ENCODE peak calls at places on chromosomes 1 and 21, in six cellular contexts. O is GM12878, T is K562, F is HCT116, W is H1, Q is HepG2. X is an unnamed sample.

GRCh38 chr1:168112673-168113305 is 23.9 kb downstream of the GPR161 start:
- DNase-seq in O (peak), T (no peak), F (no peak), W (no peak), Q (no peak), X (peak)

GRCh38 chr1:38603907-38604306 is 255.7 kb downstream of the RRAGC start:
- DNase-seq in O (no peak), T (no peak), F (no peak), W (no peak), Q (no peak), X (no peak)

GRCh38 chr1:156920233-156921052 is at the start of gene LRRC71:
- DNase-seq in O (no peak), T (peak), F (peak), W (no peak), Q (peak), X (peak)

GRCh38 chr1:74652711-74653131 is 20.9 kb downstream of the ERICH3 start:
- DNase-seq in O (peak), T (no peak), F (no peak), W (no peak), Q (no peak), X (no peak)

GRCh38 chr1:30191154-30191702 is 532.2 kb downstream of the MATN1 start:
- DNase-seq in O (no peak), T (peak), F (peak), W (no peak), Q (no peak), X (peak)

GRCh38 chr1:48493970-48494769 is 22.2 kb upstream of the SPATA6 start:
- DNase-seq in O (no peak), T (no peak), F (no peak), W (no peak), Q (peak), X (no peak)

GRCh38 chr1:240314845-240315746 is 223.4 kb downstream of the FMN2 start:
- DNase-seq in O (no peak), T (no peak), F (no peak), W (no peak), Q (no peak), X (no peak)

GRCh38 chr1:214289574-214290272 is 8.8 kb downstream of the SMYD2 start:
- DNase-seq in O (no peak), T (no peak), F (no peak), W (peak), Q (no peak), X (peak)

GRCh38 chr1:60922304-60922703 is 160.1 kb upstream of the NFIA start:
- DNase-seq in O (no peak), T (no peak), F (no peak), W (no peak), Q (no peak), X (no peak)

GRCh38 chr1:175191654-175192053 is 922 bp downstream of the KIAA0040 start:
- DNase-seq in O (no peak), T (no peak), F (no peak), W (no peak), Q (no peak), X (no peak)

GRCh38 chr1:219928791-219929118 is 398 bp upstream of the SLC30A10 start:
- DNase-seq in O (no peak), T (no peak), F (no peak), W (no peak), Q (no peak), X (no peak)

GRCh38 chr1:3023994-3024393 is 2.7 kb downstream of the ACTRT2 start:
- DNase-seq in O (no peak), T (peak), F (no peak), W (no peak), Q (no peak), X (no peak)

GRCh38 chr1:61301824-61302652 is 219.7 kb downstream of the NFIA start:
- DNase-seq in O (no peak), T (no peak), F (no peak), W (no peak), Q (peak), X (no peak)

GRCh38 chr21:45583831-45584509 is 41.7 kb upstream of the SLC19A1 start:
- DNase-seq in O (no peak), T (no peak), F (no peak), W (no peak), Q (no peak), X (no peak)

GRCh38 chr21:32360401-32360981 is 32.3 kb downstream of the URB1 start:
- DNase-seq in O (no peak), T (no peak), F (no peak), W (no peak), Q (no peak), X (no peak)

GRCh38 chr1:228059536-228060457 is 22.7 kb upstream of the ARF1 start:
- DNase-seq in O (no peak), T (peak), F (peak), W (peak), Q (no peak), X (peak)

GRCh38 chr1:205756552-205756951 is 6.6 kb upstream of the NUCKS1 start:
- DNase-seq in O (no peak), T (no peak), F (no peak), W (no peak), Q (no peak), X (no peak)

GRCh38 chr1:233614173-233614742 is 352 bp downstream of the KCNK1 start:
- DNase-seq in O (no peak), T (peak), F (peak), W (no peak), Q (no peak), X (peak)

GRCh38 chr1:32872189-32872898 is 1.6 kb upstream of the FNDC5 start:
- DNase-seq in O (no peak), T (peak), F (no peak), W (peak), Q (peak), X (peak)

GRCh38 chr1:28601696-28602095 is 9.6 kb downstream of the RAB42 start:
- DNase-seq in O (no peak), T (no peak), F (peak), W (no peak), Q (no peak), X (no peak)

GRCh38 chr1:172457479-172458130 is 13.7 kb upstream of the PIGC start:
- DNase-seq in O (no peak), T (no peak), F (no peak), W (no peak), Q (no peak), X (no peak)

GRCh38 chr1:55592122-55592521 is 377.0 kb upstream of the USP24 start:
- DNase-seq in O (no peak), T (no peak), F (no peak), W (no peak), Q (no peak), X (no peak)

GRCh38 chr1:17865912-17866311 is 110.8 kb downstream of the ACTL8 start:
- DNase-seq in O (no peak), T (no peak), F (no peak), W (no peak), Q (no peak), X (no peak)

GRCh38 chr1:155277896-155278688 is 829 bp downstream of the HCN3 start:
- DNase-seq in O (no peak), T (peak), F (no peak), W (peak), Q (peak), X (peak)

GRCh38 chr1:98098473-98098872 is 177.6 kb upstream of the DPYD start:
- DNase-seq in O (no peak), T (no peak), F (no peak), W (no peak), Q (no peak), X (no peak)

GRCh38 chr1:19311503-19311930 is 427 bp downstream of the AKR7A2 start:
- DNase-seq in O (no peak), T (no peak), F (no peak), W (no peak), Q (no peak), X (no peak)

GRCh38 chr1:33378976-33379375 is 51.9 kb downstream of the PHC2 start:
- DNase-seq in O (peak), T (no peak), F (no peak), W (no peak), Q (no peak), X (no peak)

GRCh38 chr1:114154963-114155322 is 1.3 kb upstream of the SYT6 start:
- DNase-seq in O (no peak), T (no peak), F (no peak), W (no peak), Q (no peak), X (no peak)

GRCh38 chr21:34844033-34844923 is 175.5 kb downstream of the CLIC6 start:
- DNase-seq in O (no peak), T (no peak), F (no peak), W (no peak), Q (no peak), X (no peak)

GRCh38 chr1:214546886-214547641 is 4.3 kb downstream of the PTPN14 start:
- DNase-seq in O (no peak), T (no peak), F (no peak), W (no peak), Q (no peak), X (no peak)

GRCh38 chr1:29576510-29576909 is 340.2 kb downstream of the PTPRU start:
- DNase-seq in O (no peak), T (no peak), F (no peak), W (no peak), Q (no peak), X (no peak)

GRCh38 chr1:3564921-3565831 is 46.1 kb downstream of the MEGF6 start:
- DNase-seq in O (no peak), T (peak), F (no peak), W (peak), Q (no peak), X (no peak)

GRCh38 chr1:196891251-196891650 is 3.4 kb downstream of the CFHR4 start:
- DNase-seq in O (no peak), T (no peak), F (no peak), W (no peak), Q (no peak), X (no peak)
- H3K9ac ChIP-seq in O (no peak), T (no peak), F (no peak), W (no peak), Q (no peak), X (no peak)

GRCh38 chr1:235404190-235404589 is 37.0 kb downstream of the TBCE start:
- DNase-seq in O (no peak), T (no peak), F (no peak), W (no peak), Q (no peak), X (no peak)
- TF ChIP-seq ZNF274 in O (no peak), T (no peak), F (no peak), W (no peak), Q (no peak), X (no peak)

GRCh38 chr1:25560788-25561187 is 17.4 kb downstream of the LDLRAP1 start:
- DNase-seq in O (no peak), T (no peak), F (no peak), W (no peak), Q (no peak), X (no peak)

GRCh38 chr1:25559031-25559430 is 15.6 kb downstream of the LDLRAP1 start:
- DNase-seq in O (no peak), T (no peak), F (no peak), W (no peak), Q (no peak), X (no peak)

GRCh38 chr1:25562101-25562927 is 18.9 kb downstream of the LDLRAP1 start:
- DNase-seq in O (peak), T (no peak), F (no peak), W (no peak), Q (peak), X (no peak)

GRCh38 chr1:25561426-25562100 is 18.2 kb downstream of the LDLRAP1 start:
- DNase-seq in O (no peak), T (no peak), F (no peak), W (no peak), Q (no peak), X (no peak)

DNA sequence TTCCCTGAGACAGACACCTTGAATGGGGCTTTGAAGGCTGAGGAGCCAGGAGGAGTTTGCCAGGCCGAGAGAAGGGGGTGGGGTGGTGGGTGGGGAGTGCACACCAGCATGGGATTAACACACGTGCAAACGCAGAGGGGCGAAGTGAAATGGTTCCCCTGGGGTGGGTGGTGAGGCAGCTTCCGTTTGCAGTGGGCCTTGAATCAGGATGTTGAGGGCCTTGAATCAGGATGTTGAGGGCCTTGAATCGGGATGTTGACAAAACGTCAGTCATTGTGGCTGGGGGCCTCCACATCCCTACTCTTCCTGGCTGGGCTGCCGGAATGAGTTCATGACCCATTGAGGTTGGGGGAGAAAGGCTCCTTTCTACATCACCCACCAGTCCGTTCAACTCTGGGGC is 16.6 kb downstream of the LDLRAP1 start:
- DNase-seq in O (no peak), T (no peak), F (no peak), W (no peak), Q (no peak), X (no peak)
- H3K9ac ChIP-seq in O (no peak), T (peak), F (no peak), W (no peak), Q (no peak), X (no peak)

GRCh38 chr1:66761273-66761672 is 9.0 kb downstream of the DYNLT5 start:
- DNase-seq in O (no peak), T (no peak), F (no peak), W (no peak), Q (no peak), X (no peak)
- TF ChIP-seq ZNF274 in O (no peak), T (no peak), F (no peak), W (no peak), Q (no peak), X (no peak)

GRCh38 chr21:43303240-43304178 is 123.4 kb downstream of the SIK1 start:
- DNase-seq in O (no peak), T (peak), F (no peak), W (no peak), Q (no peak), X (no peak)
- H3K9ac ChIP-seq in O (no peak), T (no peak), F (no peak), W (no peak), Q (no peak), X (peak)